ENCODE peak calls at places on chromosomes 12 and 14, in ten cellular contexts. G, D, E, T, X, V, R, S, M and K are unnamed samples.

GRCh38 chr14:100410056-100410565 is 87.0 kb downstream of the SLC25A47 start:
- DNase-seq in E (no peak), R (no peak), T (no peak), G (peak), M (peak), V (peak), S (no peak), X (no peak), D (no peak), K (no peak)

GRCh38 chr12:54019111-54019811 is 9.0 kb upstream of the HOXC6 start:
- DNase-seq in D (no peak), V (no peak), M (no peak), S (no peak), X (no peak), T (no peak), E (no peak), G (no peak), R (peak), K (no peak)

GRCh38 chr12:109645194-109645593 is 68.4 kb upstream of the FAM222A start:
- DNase-seq in D (no peak), E (no peak), T (no peak), V (no peak), S (no peak), R (no peak), G (no peak), M (no peak), X (no peak), K (no peak)

GRCh38 chr12:80068173-80068572 is 31.2 kb upstream of the OTOGL start:
- DNase-seq in R (no peak), T (no peak), V (no peak), D (no peak), X (no peak), M (no peak), S (no peak), E (no peak), G (no peak), K (no peak)

GRCh38 chr12:15613981-15614380 is 175.2 kb downstream of the EPS8 start:
- DNase-seq in E (peak), M (no peak), X (no peak), G (no peak), V (no peak), D (no peak), T (no peak), S (peak), R (no peak), K (no peak)

GRCh38 chr12:1662761-1663439 is 28.0 kb upstream of the ADIPOR2 start:
- DNase-seq in G (peak), T (peak), V (no peak), R (peak), E (no peak), M (no peak), D (peak), X (peak), S (no peak), K (peak)

GRCh38 chr12:116248930-116249329 is 28.6 kb downstream of the MED13L start:
- DNase-seq in T (no peak), E (no peak), G (no peak), V (no peak), X (no peak), S (no peak), M (no peak), D (no peak), R (no peak), K (no peak)

GRCh38 chr14:71372411-71372838 is 465.2 kb downstream of the PCNX1 start:
- DNase-seq in V (peak), S (peak), T (no peak), G (peak), E (no peak), M (peak), X (no peak), D (no peak), R (no peak), K (no peak)

GRCh38 chr12:42761601-42762350 is 172.2 kb upstream of the PRICKLE1 start:
- DNase-seq in X (no peak), G (peak), D (no peak), M (no peak), T (no peak), V (no peak), E (no peak), R (no peak), S (peak), K (no peak)

GRCh38 chr14:69483765-69484443 is 624 bp upstream of the PLEKHD1 start:
- DNase-seq in V (no peak), T (no peak), E (no peak), S (peak), M (peak), G (peak), X (peak), D (peak), R (no peak), K (peak)

GRCh38 chr14:69475194-69475818 is 9.2 kb upstream of the PLEKHD1 start:
- DNase-seq in X (no peak), G (peak), V (no peak), M (peak), R (no peak), S (no peak), T (no peak), D (no peak), E (no peak), K (no peak)

GRCh38 chr14:72809063-72809462 is 84.8 kb downstream of the DPF3 start:
- DNase-seq in S (no peak), V (no peak), D (no peak), M (no peak), T (no peak), G (no peak), X (no peak), R (peak), E (no peak), K (no peak)

GRCh38 chr12:100249936-100250335 is 16.9 kb downstream of the DEPDC4 start:
- DNase-seq in S (no peak), M (no peak), E (no peak), T (no peak), G (no peak), X (no peak), D (no peak), R (no peak), V (no peak), K (no peak)

GRCh38 chr12:13713746-13714400 is 267.5 kb downstream of the GRIN2B start:
- DNase-seq in V (no peak), R (no peak), E (no peak), X (no peak), S (no peak), T (no peak), G (no peak), D (no peak), M (no peak), K (no peak)

DNA sequence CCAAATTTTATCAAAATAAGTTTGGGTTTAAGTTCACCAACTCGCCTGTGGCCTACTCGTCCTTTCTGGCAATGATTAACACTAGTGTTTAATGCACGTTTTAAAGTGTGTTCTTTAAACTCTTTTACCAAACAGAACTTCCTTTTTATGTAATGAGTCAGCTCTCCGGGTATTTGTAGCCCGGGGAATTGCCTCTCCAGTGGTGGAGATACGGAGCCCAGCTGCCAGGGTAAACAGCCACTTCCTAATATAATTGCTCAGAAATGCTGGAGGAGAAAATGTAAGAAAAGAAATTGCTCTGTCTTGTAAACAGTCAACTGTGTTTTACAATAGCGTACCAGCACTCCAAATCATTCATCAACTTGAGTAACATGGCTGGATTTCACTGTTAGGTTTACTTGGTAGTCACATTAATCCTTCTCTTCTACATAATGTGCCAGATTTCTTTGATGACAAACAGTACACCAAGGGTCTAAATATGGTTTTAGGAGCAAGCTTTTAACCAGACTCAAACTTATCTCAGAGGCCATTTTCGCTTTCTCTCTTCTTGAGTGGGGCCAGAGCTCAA is 101.1 kb upstream of the SLC38A2 start:
- DNase-seq in D (no peak), R (peak), T (peak), X (peak), E (peak), M (peak), G (peak), V (peak), S (peak), K (peak)
- TF ChIP-seq CTCF in D (no peak), R (no peak), T (no peak), X (no peak), E (no peak), M (no peak), G (no peak), V (no peak), S (no peak), K (no peak)

DNA sequence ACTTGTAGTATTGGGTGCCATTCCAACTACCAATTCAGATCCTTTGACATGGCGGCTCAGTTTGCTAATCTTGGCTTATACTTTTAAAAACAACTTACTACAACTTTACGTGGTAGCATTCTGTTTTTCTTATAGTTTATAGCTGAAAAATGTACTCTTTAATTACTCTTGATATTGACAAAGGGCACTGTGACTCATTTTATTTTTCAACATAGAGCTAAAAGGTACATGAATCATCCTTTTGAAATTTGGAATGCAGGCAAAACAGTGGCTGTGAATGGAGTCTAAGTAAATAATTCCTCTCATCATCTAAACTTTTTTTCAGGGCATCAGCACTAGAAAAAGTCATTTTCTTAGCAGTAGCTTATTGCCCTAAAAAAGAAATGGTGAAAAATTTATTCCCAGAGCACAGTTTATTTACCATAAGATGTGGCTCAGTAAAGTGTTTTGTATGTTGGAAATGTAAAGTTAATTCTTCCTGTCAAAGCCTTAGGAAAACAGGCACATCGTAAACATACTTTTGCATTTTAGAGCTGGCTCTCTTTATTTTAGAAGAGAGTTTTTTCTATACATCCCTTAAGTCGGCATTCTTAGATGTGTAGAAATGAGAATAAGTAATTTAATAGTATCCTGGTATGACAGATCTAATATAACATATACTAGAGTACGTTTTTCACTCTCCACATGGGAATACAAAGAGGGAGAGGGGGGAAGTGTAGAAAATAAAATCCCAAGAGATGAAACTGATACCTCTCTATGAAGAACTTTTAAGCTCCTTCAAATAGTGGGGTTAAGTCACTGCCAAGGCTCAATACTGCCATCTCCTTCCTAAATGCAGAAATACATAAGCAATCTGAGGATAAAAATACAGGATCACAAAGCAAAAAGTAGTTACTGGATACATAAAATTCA is 55.2 kb downstream of the SLC25A21 start:
- DNase-seq in D (no peak), R (no peak), T (no peak), G (peak), V (no peak), S (peak), M (peak), X (no peak), E (peak), K (no peak)
- TF ChIP-seq CTCF in D (peak), R (no peak), T (no peak), G (peak), V (peak), S (peak), M (peak), X (no peak), E (peak), K (no peak)

GRCh38 chr14:64937821-64938193 is 4.7 kb downstream of the GPX2 start:
- DNase-seq in R (no peak), G (peak), E (no peak), D (no peak), M (peak), S (peak), V (no peak), T (no peak), X (no peak), K (no peak)
- TF ChIP-seq CTCF in R (no peak), G (peak), E (peak), D (no peak), M (peak), S (peak), V (peak), T (peak), X (peak), K (peak)

GRCh38 chr14:63045612-63046320 is 508 bp upstream of the KCNH5 start:
- DNase-seq in S (peak), M (peak), G (peak), R (no peak), E (no peak), X (no peak), V (no peak), D (peak), T (peak), K (peak)

GRCh38 chr14:63045234-63045611 is at the start of gene KCNH5:
- DNase-seq in T (peak), E (no peak), X (no peak), G (peak), M (peak), D (peak), R (no peak), V (no peak), S (peak), K (no peak)

GRCh38 chr14:63039800-63040380 is 5.4 kb downstream of the KCNH5 start:
- DNase-seq in S (peak), G (peak), M (peak), R (no peak), E (no peak), T (no peak), D (no peak), V (no peak), X (no peak), K (no peak)
- TF ChIP-seq CTCF in S (peak), G (peak), M (peak), R (no peak), E (no peak), T (peak), D (peak), V (no peak), X (no peak), K (peak)

GRCh38 chr14:35944847-35945246 is 118.7 kb downstream of the BRMS1L start:
- DNase-seq in G (peak), T (no peak), E (no peak), S (no peak), V (no peak), M (no peak), D (no peak), X (no peak), R (no peak), K (no peak)
- TF ChIP-seq CTCF in G (no peak), T (no peak), E (no peak), S (no peak), V (no peak), M (no peak), D (peak), X (no peak), R (no peak), K (no peak)

GRCh38 chr12:65922077-65922476 is 97.8 kb downstream of the HMGA2 start:
- DNase-seq in X (no peak), R (no peak), T (no peak), E (no peak), G (no peak), D (no peak), V (no peak), S (no peak), M (no peak), K (no peak)

GRCh38 chr12:65926119-65927004 is 102.1 kb downstream of the HMGA2 start:
- DNase-seq in E (no peak), M (no peak), T (no peak), V (no peak), S (no peak), X (no peak), R (no peak), D (no peak), G (no peak), K (no peak)

GRCh38 chr12:65918057-65918456 is 93.8 kb downstream of the HMGA2 start:
- DNase-seq in T (no peak), M (no peak), D (no peak), G (no peak), S (no peak), E (no peak), X (no peak), R (no peak), V (no peak), K (no peak)

GRCh38 chr12:65925626-65926025 is 101.3 kb downstream of the HMGA2 start:
- DNase-seq in E (no peak), S (no peak), X (no peak), T (no peak), M (no peak), G (no peak), V (no peak), D (no peak), R (no peak), K (no peak)

DNA sequence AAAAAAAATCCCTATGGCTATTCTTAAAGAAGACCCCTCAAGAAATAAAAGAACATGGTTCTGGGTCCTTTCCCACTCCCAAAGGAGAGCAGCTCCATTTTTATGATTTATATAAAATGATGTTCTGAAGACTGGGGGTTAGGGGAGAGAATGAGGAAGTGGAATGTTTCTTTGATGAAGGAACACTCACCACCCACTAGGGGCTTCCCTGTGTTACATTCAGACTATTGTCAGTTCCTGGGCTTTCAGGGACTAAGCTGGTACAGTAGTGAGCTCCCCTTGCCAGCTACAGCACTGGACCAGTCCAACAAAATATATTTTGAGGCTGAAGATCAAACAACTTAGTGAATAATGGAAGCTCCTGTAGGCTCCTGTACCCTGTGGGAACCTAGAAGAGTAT is 98.9 kb downstream of the HMGA2 start:
- DNase-seq in V (no peak), R (no peak), T (no peak), X (no peak), G (no peak), M (no peak), E (no peak), S (no peak), D (no peak), K (no peak)
- TF ChIP-seq CTCF in V (no peak), R (no peak), T (no peak), X (no peak), G (peak), M (peak), E (no peak), S (no peak), D (no peak), K (no peak)

GRCh38 chr12:10612954-10613333 is 465 bp downstream of the MAGOHB start:
- DNase-seq in G (peak), E (no peak), D (no peak), M (no peak), V (no peak), T (no peak), S (no peak), X (no peak), R (no peak), K (no peak)

GRCh38 chr12:10617868-10618267 is 4.5 kb upstream of the MAGOHB start:
- DNase-seq in M (peak), X (no peak), D (no peak), G (no peak), R (no peak), S (peak), E (no peak), T (no peak), V (no peak), K (no peak)

GRCh38 chr12:10613334-10614055 is at the start of gene MAGOHB:
- DNase-seq in D (peak), T (peak), E (peak), V (peak), R (peak), X (peak), G (peak), M (peak), S (peak), K (peak)

GRCh38 chr12:10614056-10614370 is 604 bp upstream of the MAGOHB start:
- DNase-seq in M (no peak), G (no peak), D (no peak), S (no peak), T (no peak), V (no peak), R (no peak), E (no peak), X (no peak), K (no peak)

GRCh38 chr12:10615532-10615931 is 2.1 kb upstream of the MAGOHB start:
- DNase-seq in M (no peak), E (no peak), D (no peak), V (no peak), S (no peak), G (no peak), T (no peak), X (no peak), R (no peak), K (no peak)
- TF ChIP-seq CTCF in M (no peak), E (no peak), D (peak), V (no peak), S (no peak), G (no peak), T (no peak), X (no peak), R (no peak), K (no peak)

GRCh38 chr14:41607966-41608663 is 1.4 kb downstream of the LRFN5 start:
- DNase-seq in X (no peak), V (no peak), R (no peak), T (no peak), S (peak), E (no peak), M (no peak), G (no peak), D (peak), K (no peak)

GRCh38 chr14:41607119-41607785 is 576 bp downstream of the LRFN5 start:
- DNase-seq in R (no peak), X (no peak), T (no peak), V (no peak), E (no peak), D (no peak), S (peak), G (no peak), M (no peak), K (no peak)

GRCh38 chr14:41605550-41606248 is 977 bp upstream of the LRFN5 start:
- DNase-seq in M (peak), D (peak), E (no peak), X (no peak), T (no peak), R (no peak), G (peak), S (peak), V (no peak), K (no peak)

GRCh38 chr14:41606249-41607118 is at the start of gene LRFN5:
- DNase-seq in R (peak), D (peak), E (no peak), M (peak), V (no peak), T (no peak), S (peak), G (peak), X (no peak), K (no peak)

DNA sequence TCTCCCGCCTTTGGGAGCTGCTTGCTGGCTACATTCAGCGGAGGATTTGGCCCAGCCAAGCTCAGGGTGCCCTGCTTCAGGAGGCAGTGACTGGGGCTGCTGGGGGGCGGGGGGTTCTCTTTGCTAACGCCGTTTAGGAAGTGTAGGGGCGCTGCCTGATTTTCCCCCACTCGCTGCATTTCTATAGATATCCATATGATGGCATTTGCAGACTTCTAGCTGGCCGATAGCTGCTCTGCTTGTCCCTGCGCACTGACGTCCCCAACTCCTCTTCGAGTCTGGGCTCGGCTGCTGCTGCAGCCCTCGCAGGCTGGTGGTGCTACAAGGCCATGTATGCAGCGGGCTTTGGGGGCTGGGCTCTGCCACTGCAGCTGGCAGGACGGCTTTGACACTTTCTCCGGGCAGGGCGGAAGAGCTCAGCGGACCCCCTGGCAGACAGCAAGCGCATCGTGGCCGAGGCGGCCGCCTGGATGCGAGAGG is 3.1 kb downstream of the LRFN5 start:
- DNase-seq in V (no peak), T (no peak), R (peak), X (no peak), E (no peak), M (peak), D (peak), G (peak), S (peak), K (no peak)
- TF ChIP-seq CTCF in V (peak), T (peak), R (no peak), X (no peak), E (peak), M (peak), D (peak), G (no peak), S (peak), K (no peak)

GRCh38 chr12:117874842-117875434 is 93.9 kb downstream of the KSR2 start:
- DNase-seq in X (peak), D (peak), R (peak), M (peak), T (peak), E (no peak), G (peak), V (no peak), S (peak), K (peak)
- TF ChIP-seq CTCF in X (peak), D (peak), R (peak), M (peak), T (peak), E (peak), G (peak), V (peak), S (peak), K (peak)